ENCODE peak calls at places on chromosomes 16 and 17, in four cellular contexts. One of them, this sample, is unnamed.

GRCh38 chr16:17369441-17369951 is 101.3 kb downstream of the XYLT1 start:
- DNase-seq in fibroblast of lung: no peak
- DNase-seq in uterus: no peak
- DNase-seq in IMR-90: no peak
- DNase-seq in this sample: no peak

GRCh38 chr17:3647769-3648540 is 11.4 kb downstream of the CTNS start:
- DNase-seq in uterus: peak; percentile 38
- DNase-seq in fibroblast of lung: peak; percentile 59
- DNase-seq in IMR-90: peak; percentile 55
- DNase-seq in this sample: no peak

GRCh38 chr16:58866935-58867334 is 132.8 kb upstream of the GOT2 start:
- DNase-seq in fibroblast of lung: no peak
- DNase-seq in IMR-90: no peak
- DNase-seq in uterus: no peak
- DNase-seq in this sample: no peak

GRCh38 chr17:804541-805435 is 22.6 kb downstream of the MRM3 start:
- DNase-seq in IMR-90: no peak
- DNase-seq in uterus: no peak
- DNase-seq in fibroblast of lung: no peak
- DNase-seq in this sample: no peak

GRCh38 chr17:33910200-33910857 is 344.8 kb upstream of the CCL2 start:
- DNase-seq in uterus: no peak
- DNase-seq in fibroblast of lung: no peak
- DNase-seq in IMR-90: no peak
- DNase-seq in this sample: no peak

GRCh38 chr17:12362853-12363252 is 302.8 kb upstream of the MYOCD start:
- DNase-seq in uterus: no peak
- DNase-seq in IMR-90: no peak
- DNase-seq in fibroblast of lung: no peak
- DNase-seq in this sample: no peak

GRCh38 chr17:40349477-40350409 is 14.8 kb downstream of the GJD3 start:
- DNase-seq in uterus: no peak
- DNase-seq in IMR-90: peak; percentile 38
- DNase-seq in fibroblast of lung: peak; percentile 72
- DNase-seq in this sample: peak; percentile 96

GRCh38 chr16:11094075-11094593 is 149.8 kb downstream of the CLEC16A start:
- DNase-seq in IMR-90: peak; percentile 86
- DNase-seq in fibroblast of lung: peak; percentile 90
- DNase-seq in uterus: no peak
- DNase-seq in this sample: peak; percentile 44

GRCh38 chr17:40448639-40449261 is 5.5 kb downstream of the IGFBP4 start:
- DNase-seq in fibroblast of lung: peak; percentile 61
- DNase-seq in uterus: no peak
- DNase-seq in IMR-90: peak; percentile 29
- DNase-seq in this sample: no peak

GRCh38 chr16:50279142-50279865 is 13.0 kb downstream of the ADCY7 start:
- DNase-seq in IMR-90: no peak
- DNase-seq in uterus: no peak
- DNase-seq in fibroblast of lung: no peak
- DNase-seq in this sample: no peak

GRCh38 chr17:19753049-19753444 is 4.9 kb upstream of the ALDH3A1 start:
- DNase-seq in fibroblast of lung: peak; percentile 55
- DNase-seq in uterus: peak; percentile 41
- DNase-seq in IMR-90: peak; percentile 60
- DNase-seq in this sample: peak; percentile 95

GRCh38 chr17:40486513-40487370 is 14.7 kb downstream of the TNS4 start:
- DNase-seq in IMR-90: peak; percentile 87
- DNase-seq in uterus: no peak
- DNase-seq in fibroblast of lung: peak; percentile 81
- DNase-seq in this sample: no peak

GRCh38 chr16:11835891-11836652 is 15.3 kb downstream of the RSL1D1 start:
- DNase-seq in IMR-90: peak; percentile 28
- DNase-seq in fibroblast of lung: peak; percentile 27
- DNase-seq in uterus: no peak
- DNase-seq in this sample: no peak

GRCh38 chr17:77572851-77573250 is 385.7 kb upstream of the TNRC6C start:
- DNase-seq in uterus: no peak
- DNase-seq in fibroblast of lung: no peak
- DNase-seq in IMR-90: no peak
- DNase-seq in this sample: no peak

GRCh38 chr17:12472613-12473173 is 193.0 kb upstream of the MYOCD start:
- DNase-seq in fibroblast of lung: peak; percentile 42
- DNase-seq in uterus: no peak
- DNase-seq in IMR-90: peak; percentile 71
- DNase-seq in this sample: no peak

GRCh38 chr16:11585460-11586374 is 1.0 kb downstream of the LITAF start:
- DNase-seq in uterus: peak; percentile 35
- DNase-seq in IMR-90: peak; percentile 33
- DNase-seq in fibroblast of lung: peak; percentile 38
- DNase-seq in this sample: peak; percentile 20

GRCh38 chr17:11948791-11949190 is 48.5 kb downstream of the ZNF18 start:
- DNase-seq in uterus: peak; percentile 28
- DNase-seq in IMR-90: peak; percentile 86
- DNase-seq in fibroblast of lung: peak; percentile 87
- DNase-seq in this sample: peak; percentile 76

GRCh38 chr16:30786115-30786935 is 680 bp downstream of the ZNF629 start:
- DNase-seq in IMR-90: peak; percentile 62
- DNase-seq in fibroblast of lung: peak; percentile 61
- DNase-seq in uterus: peak; percentile 39
- DNase-seq in this sample: peak; percentile 66

GRCh38 chr16:65991149-65991701 is 375.3 kb upstream of the CDH5 start:
- DNase-seq in uterus: no peak
- DNase-seq in fibroblast of lung: no peak
- DNase-seq in IMR-90: no peak
- DNase-seq in this sample: no peak

GRCh38 chr16:7200320-7200719 is 132.3 kb upstream of the RBFOX1 start:
- DNase-seq in fibroblast of lung: no peak
- DNase-seq in uterus: no peak
- DNase-seq in IMR-90: no peak
- DNase-seq in this sample: no peak

GRCh38 chr17:64252831-64253230 is 10.2 kb downstream of the TEX2 start:
- DNase-seq in uterus: no peak
- DNase-seq in IMR-90: peak; percentile 30
- DNase-seq in fibroblast of lung: no peak
- DNase-seq in this sample: no peak

GRCh38 chr17:61168506-61168905 is 231.1 kb upstream of the TBX2 start:
- DNase-seq in IMR-90: peak; percentile 34
- DNase-seq in uterus: no peak
- DNase-seq in fibroblast of lung: peak; percentile 42
- DNase-seq in this sample: no peak

GRCh38 chr16:50473375-50473945 is 74.7 kb upstream of the NKD1 start:
- DNase-seq in uterus: no peak
- DNase-seq in IMR-90: no peak
- DNase-seq in fibroblast of lung: no peak
- DNase-seq in this sample: peak; percentile 24

GRCh38 chr17:57670769-57671545 is 74.1 kb downstream of the CCDC182 start:
- DNase-seq in uterus: no peak
- DNase-seq in fibroblast of lung: no peak
- DNase-seq in IMR-90: no peak
- DNase-seq in this sample: no peak

GRCh38 chr17:17484451-17484899 is 7.7 kb downstream of the MED9 start:
- DNase-seq in fibroblast of lung: no peak
- DNase-seq in IMR-90: peak; percentile 39
- DNase-seq in uterus: no peak
- DNase-seq in this sample: no peak

GRCh38 chr17:63930951-63931575 is 1.1 kb downstream of the CD79B start:
- DNase-seq in IMR-90: no peak
- DNase-seq in fibroblast of lung: no peak
- DNase-seq in uterus: peak; percentile 31
- DNase-seq in this sample: no peak

GRCh38 chr17:18014006-18014405 is 25.0 kb downstream of the ATPAF2 start:
- DNase-seq in fibroblast of lung: no peak
- DNase-seq in IMR-90: no peak
- DNase-seq in uterus: no peak
- DNase-seq in this sample: no peak

GRCh38 chr17:31225831-31226230 is 71.2 kb downstream of the OMG start:
- DNase-seq in uterus: no peak
- DNase-seq in IMR-90: no peak
- DNase-seq in fibroblast of lung: no peak
- DNase-seq in this sample: no peak

GRCh38 chr16:77749415-77749814 is 27.1 kb downstream of the NUDT7 start:
- DNase-seq in uterus: no peak
- DNase-seq in IMR-90: no peak
- DNase-seq in fibroblast of lung: no peak
- DNase-seq in this sample: no peak

GRCh38 chr17:7589891-7590611 is at the start of gene SOX15:
- DNase-seq in fibroblast of lung: no peak
- DNase-seq in IMR-90: peak; percentile 57
- DNase-seq in uterus: no peak
- DNase-seq in this sample: peak; percentile 88

GRCh38 chr17:77875881-77876509 is 82.5 kb upstream of the TNRC6C start:
- DNase-seq in IMR-90: peak; percentile 12
- DNase-seq in uterus: no peak
- DNase-seq in fibroblast of lung: no peak
- DNase-seq in this sample: no peak

GRCh38 chr16:17328971-17329370 is 141.8 kb downstream of the XYLT1 start:
- DNase-seq in fibroblast of lung: peak; percentile 55
- DNase-seq in uterus: no peak
- DNase-seq in IMR-90: no peak
- DNase-seq in this sample: no peak

GRCh38 chr16:75854117-75854516 is 127.8 kb upstream of the CPHXL start:
- DNase-seq in uterus: no peak
- DNase-seq in fibroblast of lung: no peak
- DNase-seq in IMR-90: no peak
- DNase-seq in this sample: no peak

GRCh38 chr17:21388066-21388465 is 11.9 kb downstream of the KCNJ12 start:
- DNase-seq in fibroblast of lung: no peak
- DNase-seq in IMR-90: no peak
- DNase-seq in uterus: no peak
- DNase-seq in this sample: no peak

GRCh38 chr17:2383628-2384167 is 17.2 kb downstream of the MNT start:
- DNase-seq in uterus: no peak
- DNase-seq in IMR-90: no peak
- DNase-seq in fibroblast of lung: no peak
- DNase-seq in this sample: no peak

GRCh38 chr16:50822671-50823070 is 80.8 kb downstream of the CYLD start:
- DNase-seq in IMR-90: no peak
- DNase-seq in fibroblast of lung: no peak
- DNase-seq in uterus: no peak
- DNase-seq in this sample: no peak

GRCh38 chr17:37607637-37608368 is 1.4 kb downstream of the SYNRG start:
- DNase-seq in IMR-90: no peak
- DNase-seq in uterus: no peak
- DNase-seq in fibroblast of lung: no peak
- DNase-seq in this sample: no peak

DNA sequence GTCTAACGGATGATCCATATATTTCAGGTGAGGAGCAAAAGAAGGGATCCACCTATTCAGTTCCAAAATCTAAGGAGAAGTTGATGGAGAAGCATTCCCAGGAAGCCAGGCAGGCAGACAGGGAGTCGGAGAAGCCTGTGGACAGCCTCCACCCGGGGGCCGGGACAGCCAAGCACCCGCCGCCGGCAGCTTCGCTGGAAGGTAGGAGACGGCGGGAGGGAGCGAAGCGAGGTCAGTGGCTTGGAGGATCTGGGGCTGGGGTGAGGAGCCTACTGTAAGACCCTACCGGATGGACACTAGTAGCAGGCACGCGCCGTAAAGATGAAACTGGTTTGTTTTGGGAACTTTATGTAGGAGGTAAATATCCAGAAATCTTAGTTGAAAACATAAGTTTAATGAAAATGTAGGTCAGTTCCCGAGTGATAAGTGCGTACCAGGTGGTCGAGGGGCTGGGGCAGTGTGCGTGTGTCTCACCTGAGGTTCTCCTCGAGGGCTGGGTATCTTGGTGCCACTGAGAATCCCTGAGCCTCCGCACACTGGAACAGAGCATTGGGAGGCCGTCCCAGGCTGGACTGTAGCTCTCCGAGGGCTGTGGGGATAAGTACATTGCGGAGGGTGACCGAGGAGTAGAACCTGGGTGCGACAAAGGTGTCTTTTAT is 714 bp downstream of the SPATA33 start:
- DNase-seq in fibroblast of lung: no peak
- DNase-seq in IMR-90: no peak
- DNase-seq in uterus: no peak
- DNase-seq in this sample: peak; percentile 30
- H3K27ac ChIP-seq in fibroblast of lung: peak overlapping the region; percentile 91
- H3K27ac ChIP-seq in IMR-90: peak overlapping the region; percentile 47
- H3K27ac ChIP-seq in uterus: peak overlapping the region; percentile 30
- H3K27ac ChIP-seq in this sample: peak overlapping the region; percentile 91

DNA sequence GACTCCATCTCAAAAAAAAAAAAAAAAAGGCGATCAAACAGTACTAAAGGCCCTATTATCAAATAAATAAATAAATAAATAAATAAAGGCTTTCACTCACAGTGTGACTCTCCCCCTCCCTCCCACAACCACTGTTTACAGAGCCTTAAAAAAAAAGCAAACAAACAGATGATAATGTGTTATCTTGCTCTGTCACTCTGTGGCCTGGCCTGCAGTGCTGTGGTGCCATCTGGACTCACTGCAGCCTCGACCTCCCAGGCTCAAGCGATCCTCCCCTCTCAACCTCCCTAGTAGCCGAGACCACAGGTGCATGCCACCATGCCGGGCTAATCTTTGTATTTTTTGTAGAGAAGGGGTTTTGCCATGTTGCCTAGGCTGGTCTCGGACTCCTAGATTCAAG is 8.1 kb upstream of the NAGLU start:
- DNase-seq in uterus: no peak
- DNase-seq in fibroblast of lung: no peak
- DNase-seq in IMR-90: no peak
- DNase-seq in this sample: no peak
- H3K27ac ChIP-seq in uterus: no peak overlapping the region
- H3K27ac ChIP-seq in fibroblast of lung: no peak overlapping the region
- H3K27ac ChIP-seq in IMR-90: no peak overlapping the region
- H3K27ac ChIP-seq in this sample: peak overlapping the region; percentile 93

DNA sequence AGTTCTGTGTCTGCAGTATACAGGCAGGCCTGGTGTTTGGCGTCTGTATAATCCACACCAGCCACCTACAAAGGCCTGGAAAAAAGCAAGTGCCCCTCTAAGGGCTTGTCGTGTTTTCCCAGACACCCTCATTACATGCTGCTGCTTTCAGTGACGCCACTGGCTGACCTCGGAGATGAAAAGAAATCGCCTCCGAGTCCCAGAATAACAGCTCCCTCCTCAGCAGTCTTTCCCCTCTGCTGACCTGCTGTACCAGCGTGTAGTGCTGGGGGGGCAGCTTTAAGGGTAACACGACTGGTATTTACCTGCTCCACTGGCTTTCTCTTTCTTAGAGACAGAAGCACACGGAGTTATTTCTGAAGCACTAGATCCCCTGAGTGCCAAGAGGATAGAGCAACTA is 296.8 kb downstream of the GRIN2A start:
- DNase-seq in IMR-90: no peak
- DNase-seq in uterus: no peak
- DNase-seq in fibroblast of lung: no peak
- DNase-seq in this sample: no peak
- H3K27ac ChIP-seq in IMR-90: no peak overlapping the region
- H3K27ac ChIP-seq in uterus: no peak overlapping the region
- H3K27ac ChIP-seq in fibroblast of lung: no peak overlapping the region
- H3K27ac ChIP-seq in this sample: no peak overlapping the region

DNA sequence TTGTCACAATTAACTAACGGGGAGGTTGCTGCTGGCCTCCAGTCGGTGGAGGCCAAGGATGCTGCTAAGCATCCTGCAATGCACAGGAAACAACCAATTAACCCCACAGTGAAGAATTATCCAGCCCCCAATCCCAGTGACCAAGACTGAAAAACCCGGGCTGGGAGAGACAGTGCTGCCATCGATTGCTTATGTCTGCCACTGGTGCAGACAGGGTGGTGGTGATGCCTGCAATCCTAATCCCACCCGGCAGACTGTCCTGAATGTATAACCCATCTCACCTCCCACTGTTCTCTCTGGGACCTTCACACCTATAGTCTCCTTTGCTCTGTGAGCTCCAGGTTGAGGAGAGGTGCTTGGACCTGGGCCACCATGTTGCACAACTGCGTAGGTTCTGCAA is 42.3 kb upstream of the KLHDC4 start:
- DNase-seq in fibroblast of lung: no peak
- DNase-seq in IMR-90: no peak
- DNase-seq in uterus: no peak
- DNase-seq in this sample: no peak
- H3K27ac ChIP-seq in fibroblast of lung: no peak overlapping the region
- H3K27ac ChIP-seq in IMR-90: no peak overlapping the region
- H3K27ac ChIP-seq in uterus: no peak overlapping the region
- H3K27ac ChIP-seq in this sample: peak overlapping the region; percentile 100